ENCODE peak calls at places on chromosome 14, in seven cellular contexts. O, U, E, F, Y, N and Q are unnamed samples.

GRCh38 chr14:101906645-101907044 is 57.7 kb upstream of the DYNC1H1 start:
- DNase-seq in O (no peak), U (no peak), E (no peak), F (no peak), Y (no peak), N (no peak), Q (no peak)

GRCh38 chr14:38404616-38405015 is 148.7 kb upstream of the CLEC14A start:
- DNase-seq in O (no peak), U (no peak), E (no peak), F (no peak), Y (no peak), N (no peak), Q (no peak)

GRCh38 chr14:32469388-32470160 is 140.5 kb downstream of the AKAP6 start:
- DNase-seq in O (no peak), U (peak; percentile 81), E (no peak), F (no peak), Y (peak; percentile 18), N (no peak), Q (peak; percentile 33)

GRCh38 chr14:54902143-54902520 is 494 bp downstream of the GCH1 start:
- DNase-seq in O (peak; percentile 65), U (peak; percentile 55), E (peak; percentile 75), F (peak; percentile 74), Y (peak; percentile 63), N (peak; percentile 66), Q (peak; percentile 57)

GRCh38 chr14:24130717-24131548 is 474 bp downstream of the FITM1 start:
- DNase-seq in O (no peak), U (no peak), E (no peak), F (no peak), Y (no peak), N (no peak), Q (peak; percentile 6)

GRCh38 chr14:29529418-29529817 is 398.2 kb downstream of the PRKD1 start:
- DNase-seq in O (no peak), U (peak; percentile 69), E (no peak), F (no peak), Y (no peak), N (no peak), Q (peak; percentile 51)

GRCh38 chr14:100283984-100284881 is 22.0 kb downstream of the SLC25A29 start:
- DNase-seq in O (no peak), U (no peak), E (no peak), F (peak; percentile 42), Y (no peak), N (peak; percentile 36), Q (peak; percentile 20)

GRCh38 chr14:76352639-76353281 is 23.2 kb upstream of the ESRRB start:
- DNase-seq in O (peak; percentile 34), U (peak; percentile 82), E (no peak), F (peak; percentile 84), Y (peak; percentile 81), N (no peak), Q (peak; percentile 81)

GRCh38 chr14:74886001-74886400 is 4.3 kb downstream of the DLST start:
- DNase-seq in O (no peak), U (no peak), E (no peak), F (peak; percentile 73), Y (no peak), N (no peak), Q (no peak)

GRCh38 chr14:68639518-68640292 is 153.2 kb downstream of the ZFP36L1 start:
- DNase-seq in O (no peak), U (no peak), E (no peak), F (no peak), Y (no peak), N (no peak), Q (no peak)

GRCh38 chr14:100871234-100872186 is 32.0 kb downstream of the RTL1 start:
- DNase-seq in O (no peak), U (no peak), E (no peak), F (no peak), Y (no peak), N (peak; percentile 37), Q (no peak)

GRCh38 chr14:89185919-89186849 is 230.8 kb downstream of the FOXN3 start:
- DNase-seq in O (no peak), U (no peak), E (no peak), F (no peak), Y (no peak), N (no peak), Q (peak; percentile 84)

GRCh38 chr14:92093320-92093719 is 13.1 kb downstream of the ATXN3 start:
- DNase-seq in O (no peak), U (no peak), E (no peak), F (no peak), Y (no peak), N (no peak), Q (peak; percentile 11)

GRCh38 chr14:74858022-74858421 is 17.9 kb downstream of the PROX2 start:
- DNase-seq in O (no peak), U (no peak), E (no peak), F (no peak), Y (no peak), N (no peak), Q (no peak)

GRCh38 chr14:50012644-50013043 is 103.7 kb downstream of the VCPKMT start:
- DNase-seq in O (no peak), U (no peak), E (no peak), F (no peak), Y (no peak), N (no peak), Q (no peak)

GRCh38 chr14:77980475-77981321 is 180.8 kb downstream of the ADCK1 start:
- DNase-seq in O (no peak), U (peak; percentile 92), E (no peak), F (peak; percentile 68), Y (no peak), N (peak; percentile 55), Q (peak; percentile 27)